ENCODE peak calls at places on chromosome 17, in five cellular contexts. One of them, this sample, is unnamed.
A peak's percentile ranks its signal among the peaks of the same experiment; 100 is the strongest.

GRCh38 chr17:73288534-73289302 is 23.1 kb downstream of the CDC42EP4 start:
- DNase-seq in heart right ventricle: peak; percentile 78
- DNase-seq in IMR-90: no peak
- DNase-seq in psoas muscle: peak; percentile 61
- DNase-seq in thyroid gland: peak; percentile 60
- DNase-seq in this sample: peak; percentile 90

GRCh38 chr17:71986886-71987285 is 133.9 kb upstream of the SOX9 start:
- DNase-seq in heart right ventricle: no peak
- DNase-seq in IMR-90: peak; percentile 21
- DNase-seq in psoas muscle: no peak
- DNase-seq in thyroid gland: no peak
- DNase-seq in this sample: no peak

GRCh38 chr17:78767806-78768205 is 14.3 kb downstream of the CYTH1 start:
- DNase-seq in heart right ventricle: no peak
- DNase-seq in IMR-90: peak; percentile 49
- DNase-seq in psoas muscle: no peak
- DNase-seq in thyroid gland: no peak
- DNase-seq in this sample: no peak

GRCh38 chr17:40548982-40549680 is 16.1 kb downstream of the CCR7 start:
- DNase-seq in heart right ventricle: no peak
- DNase-seq in IMR-90: peak; percentile 98
- DNase-seq in psoas muscle: peak; percentile 78
- DNase-seq in thyroid gland: peak; percentile 84
- DNase-seq in this sample: no peak

GRCh38 chr17:80600586-80600985 is 55.9 kb downstream of the RPTOR start:
- DNase-seq in heart right ventricle: no peak
- DNase-seq in IMR-90: no peak
- DNase-seq in psoas muscle: no peak
- DNase-seq in thyroid gland: no peak
- DNase-seq in this sample: no peak

GRCh38 chr17:29115906-29116651 is 64.1 kb downstream of the MYO18A start:
- DNase-seq in heart right ventricle: no peak
- DNase-seq in IMR-90: peak; percentile 55
- DNase-seq in psoas muscle: no peak
- DNase-seq in thyroid gland: no peak
- DNase-seq in this sample: no peak

GRCh38 chr17:28901866-28902818 is 737 bp downstream of the DHRS13 start:
- DNase-seq in heart right ventricle: peak; percentile 52
- DNase-seq in IMR-90: no peak
- DNase-seq in psoas muscle: no peak
- DNase-seq in thyroid gland: peak; percentile 62
- DNase-seq in this sample: peak; percentile 45

GRCh38 chr17:38981640-38982039 is 14.4 kb upstream of the FBXO47 start:
- DNase-seq in heart right ventricle: no peak
- DNase-seq in IMR-90: peak; percentile 17
- DNase-seq in psoas muscle: no peak
- DNase-seq in thyroid gland: no peak
- DNase-seq in this sample: no peak

GRCh38 chr17:59669944-59670343 is 37.3 kb downstream of the PTRH2 start:
- DNase-seq in heart right ventricle: no peak
- DNase-seq in IMR-90: no peak
- DNase-seq in psoas muscle: no peak
- DNase-seq in thyroid gland: no peak
- DNase-seq in this sample: no peak

GRCh38 chr17:61385869-61386245 is 13.8 kb upstream of the TBX2 start:
- DNase-seq in heart right ventricle: no peak
- DNase-seq in IMR-90: peak; percentile 46
- DNase-seq in psoas muscle: no peak
- DNase-seq in thyroid gland: no peak
- DNase-seq in this sample: peak; percentile 8

GRCh38 chr17:49917771-49918170 is 51.2 kb upstream of the DLX4 start:
- DNase-seq in heart right ventricle: no peak
- DNase-seq in IMR-90: no peak
- DNase-seq in psoas muscle: no peak
- DNase-seq in thyroid gland: no peak
- DNase-seq in this sample: no peak

GRCh38 chr17:77418609-77419008 is 277.8 kb downstream of the SEC14L1 start:
- DNase-seq in heart right ventricle: no peak
- DNase-seq in IMR-90: no peak
- DNase-seq in psoas muscle: no peak
- DNase-seq in thyroid gland: no peak
- DNase-seq in this sample: no peak

GRCh38 chr17:64217249-64217652 is 45.8 kb downstream of the TEX2 start:
- DNase-seq in heart right ventricle: no peak
- DNase-seq in IMR-90: no peak
- DNase-seq in psoas muscle: no peak
- DNase-seq in thyroid gland: no peak
- DNase-seq in this sample: no peak

GRCh38 chr17:64216030-64216384 is 47.1 kb downstream of the TEX2 start:
- DNase-seq in heart right ventricle: no peak
- DNase-seq in IMR-90: peak; percentile 69
- DNase-seq in psoas muscle: no peak
- DNase-seq in thyroid gland: no peak
- DNase-seq in this sample: no peak

GRCh38 chr17:64216385-64217248 is 46.4 kb downstream of the TEX2 start:
- DNase-seq in heart right ventricle: peak; percentile 50
- DNase-seq in IMR-90: peak; percentile 32
- DNase-seq in psoas muscle: peak; percentile 71
- DNase-seq in thyroid gland: peak; percentile 80
- DNase-seq in this sample: peak; percentile 39

GRCh38 chr17:64213995-64214507 is 49.0 kb downstream of the TEX2 start:
- DNase-seq in heart right ventricle: no peak
- DNase-seq in IMR-90: no peak
- DNase-seq in psoas muscle: no peak
- DNase-seq in thyroid gland: no peak
- DNase-seq in this sample: no peak

DNA sequence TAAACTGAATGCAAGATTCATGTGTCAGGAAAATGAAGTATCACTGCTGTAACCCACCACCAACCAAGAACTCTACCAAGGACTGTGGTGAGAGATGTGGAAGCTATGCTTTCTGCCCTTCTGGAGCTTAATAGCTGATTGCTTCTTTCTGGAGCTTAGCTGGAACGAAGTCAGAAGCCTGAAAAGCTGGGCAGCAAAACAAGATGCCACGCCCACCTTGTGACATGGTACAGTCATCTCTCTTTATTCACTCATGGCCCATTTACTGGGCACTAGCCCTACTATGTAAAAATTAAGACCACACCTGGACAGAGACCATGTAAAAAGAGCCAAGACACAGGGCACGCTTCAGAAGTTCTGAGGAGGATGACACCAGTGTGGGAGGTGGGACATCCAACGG is 48.1 kb downstream of the TEX2 start:
- DNase-seq in heart right ventricle: no peak
- DNase-seq in IMR-90: no peak
- DNase-seq in psoas muscle: no peak
- DNase-seq in thyroid gland: no peak
- DNase-seq in this sample: no peak
- H3K4me1 ChIP-seq in heart right ventricle: peaks cover 50% of the 10 kb centered on the region
- H3K4me1 ChIP-seq in IMR-90: peaks cover 36% of the 10 kb centered on the region
- H3K4me1 ChIP-seq in psoas muscle: peaks cover 52% of the 10 kb centered on the region
- H3K4me1 ChIP-seq in thyroid gland: peaks cover 51% of the 10 kb centered on the region
- H3K4me1 ChIP-seq in this sample: peaks cover 19% of the 10 kb centered on the region

GRCh38 chr17:9004961-9005285 is 16.4 kb upstream of the NTN1 start:
- DNase-seq in heart right ventricle: no peak
- DNase-seq in IMR-90: no peak
- DNase-seq in psoas muscle: no peak
- DNase-seq in thyroid gland: no peak
- DNase-seq in this sample: no peak

GRCh38 chr17:9003355-9004131 is 17.8 kb upstream of the NTN1 start:
- DNase-seq in heart right ventricle: peak; percentile 26
- DNase-seq in IMR-90: no peak
- DNase-seq in psoas muscle: no peak
- DNase-seq in thyroid gland: no peak
- DNase-seq in this sample: peak; percentile 70

GRCh38 chr17:9002610-9003354 is 18.5 kb upstream of the NTN1 start:
- DNase-seq in heart right ventricle: peak; percentile 32
- DNase-seq in IMR-90: no peak
- DNase-seq in psoas muscle: no peak
- DNase-seq in thyroid gland: no peak
- DNase-seq in this sample: no peak

GRCh38 chr17:9006175-9006767 is 15.0 kb upstream of the NTN1 start:
- DNase-seq in heart right ventricle: no peak
- DNase-seq in IMR-90: no peak
- DNase-seq in psoas muscle: no peak
- DNase-seq in thyroid gland: no peak
- DNase-seq in this sample: no peak

GRCh38 chr17:9004132-9004960 is 17.0 kb upstream of the NTN1 start:
- DNase-seq in heart right ventricle: no peak
- DNase-seq in IMR-90: no peak
- DNase-seq in psoas muscle: no peak
- DNase-seq in thyroid gland: no peak
- DNase-seq in this sample: no peak
- TF ChIP-seq CTCF in heart right ventricle: no peak
- TF ChIP-seq CTCF in IMR-90: no peak
- TF ChIP-seq CTCF in psoas muscle: no peak
- TF ChIP-seq CTCF in thyroid gland: no peak
- TF ChIP-seq CTCF in this sample: no peak

DNA sequence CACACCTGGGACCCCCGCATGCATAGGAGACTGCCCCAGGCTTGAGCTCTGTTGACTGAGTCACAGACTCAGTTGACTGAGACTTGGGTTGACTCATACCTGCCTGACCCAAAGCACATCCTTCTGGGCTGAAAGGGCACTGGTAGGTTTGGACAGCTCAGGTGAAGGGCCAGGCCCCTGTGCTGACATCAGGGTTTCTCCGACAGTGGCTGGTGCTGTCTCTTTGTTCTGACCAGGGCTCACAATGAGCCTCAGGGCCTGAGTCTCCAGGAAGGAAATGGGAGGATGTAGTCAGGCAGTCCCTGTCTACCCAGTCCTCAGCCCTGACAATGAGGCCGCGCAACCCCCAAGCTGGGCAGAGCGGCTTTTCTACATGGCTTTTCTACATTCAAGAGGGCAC is 6.5 kb downstream of the SPNS2 start:
- DNase-seq in heart right ventricle: no peak
- DNase-seq in IMR-90: no peak
- DNase-seq in psoas muscle: no peak
- DNase-seq in thyroid gland: no peak
- DNase-seq in this sample: no peak
- H3K27me3 ChIP-seq in heart right ventricle: peaks cover 18% of the 10 kb centered on the region
- H3K27me3 ChIP-seq in IMR-90: peaks cover 46% of the 10 kb centered on the region
- H3K27me3 ChIP-seq in psoas muscle: no peaks in the 10 kb centered on the region
- H3K27me3 ChIP-seq in thyroid gland: no peaks in the 10 kb centered on the region
- H3K27me3 ChIP-seq in this sample: no peaks in the 10 kb centered on the region

GRCh38 chr17:13070732-13071131 is 52.9 kb upstream of the ELAC2 start:
- DNase-seq in heart right ventricle: no peak
- DNase-seq in IMR-90: no peak
- DNase-seq in psoas muscle: no peak
- DNase-seq in thyroid gland: no peak
- DNase-seq in this sample: no peak
- H3K4me1 ChIP-seq in heart right ventricle: peaks cover 9% of the 10 kb centered on the region
- H3K4me1 ChIP-seq in IMR-90: no peaks in the 10 kb centered on the region
- H3K4me1 ChIP-seq in psoas muscle: no peaks in the 10 kb centered on the region
- H3K4me1 ChIP-seq in thyroid gland: no peaks in the 10 kb centered on the region
- H3K4me1 ChIP-seq in this sample: no peaks in the 10 kb centered on the region

DNA sequence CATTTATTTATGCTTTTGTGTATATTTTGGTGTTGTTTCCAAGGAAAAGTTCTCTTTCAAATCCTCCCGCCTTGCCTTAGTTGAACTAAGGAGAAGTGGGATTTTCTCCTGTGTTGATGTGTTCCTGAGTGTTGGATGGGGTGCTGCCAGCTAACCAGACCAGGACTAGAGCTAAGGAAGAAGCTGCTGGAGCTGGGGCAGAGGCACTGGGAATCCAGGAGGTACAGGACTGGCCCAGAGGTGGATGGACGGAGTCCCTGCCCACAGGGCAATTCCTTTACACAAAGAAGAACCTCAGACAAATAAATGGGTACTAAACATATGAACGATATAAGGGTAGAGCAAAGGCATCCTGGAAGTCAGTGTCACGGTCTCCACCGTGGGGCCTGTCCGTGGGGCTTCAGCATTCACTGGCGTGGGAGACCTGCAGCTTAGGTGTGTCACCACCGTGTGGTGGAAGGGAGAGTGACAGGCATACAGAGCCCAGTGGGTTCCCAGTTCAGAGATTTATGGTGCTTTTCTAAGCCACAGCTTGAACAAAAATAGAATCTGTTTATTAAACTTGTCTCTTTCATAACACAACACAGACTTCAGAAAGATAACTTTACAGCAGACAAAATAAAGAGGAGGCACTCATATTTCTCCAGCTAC is 270.7 kb downstream of the NTN1 start:
- DNase-seq in heart right ventricle: peak; percentile 36
- DNase-seq in IMR-90: peak; percentile 25
- DNase-seq in psoas muscle: peak; percentile 54
- DNase-seq in thyroid gland: peak; percentile 45
- DNase-seq in this sample: no peak
- TF ChIP-seq CTCF in heart right ventricle: peak; percentile 71
- TF ChIP-seq CTCF in IMR-90: peak; percentile 45
- TF ChIP-seq CTCF in psoas muscle: peak; percentile 75
- TF ChIP-seq CTCF in thyroid gland: peak; percentile 35
- TF ChIP-seq CTCF in this sample: peak; percentile 27